ENCODE peak calls at places on chromosomes 16 and 17, in ten cellular contexts. Z is IMR-90; V is endodermal cell; H is A549; I is GM12878; L is AG04450; N is effector memory CD4-positive, alpha-beta T cell; W is HCT116; S is neuronal stem cell; Y is colonic mucosa. E is an unnamed sample.

GRCh38 chr17:3827124-3827773 is 18.8 kb downstream of the NCBP3 start:
- DNase-seq in V (peak; percentile 94), W (peak; percentile 58), H (peak; percentile 75), Y (peak; percentile 69), Z (peak; percentile 66), I (no peak), L (no peak), N (peak; percentile 22), S (peak; percentile 54), E (peak; percentile 43)

GRCh38 chr16:8855051-8855786 is 13.6 kb downstream of the CARHSP1 start:
- DNase-seq in S (no peak), Z (no peak), I (no peak), H (no peak), W (no peak), Y (peak; percentile 20), V (no peak), L (no peak), N (no peak), E (no peak)

GRCh38 chr17:6570731-6571465 is 14.5 kb upstream of the PITPNM3 start:
- DNase-seq in H (no peak), Z (no peak), N (no peak), W (no peak), I (no peak), V (peak; percentile 41), L (no peak), S (peak; percentile 76), Y (no peak), E (no peak)

GRCh38 chr17:78412403-78412802 is 34.0 kb downstream of the PGS1 start:
- DNase-seq in I (no peak), N (no peak), W (no peak), Z (peak; percentile 36), V (no peak), L (no peak), H (peak; percentile 58), S (no peak), Y (no peak), E (no peak)

GRCh38 chr16:28915181-28915580 is 9.9 kb downstream of the RABEP2 start:
- DNase-seq in Z (peak; percentile 76), V (no peak), H (no peak), W (no peak), N (no peak), S (no peak), Y (no peak), I (no peak), L (no peak), E (no peak)

GRCh38 chr17:3911271-3912053 is 4.8 kb downstream of the P2RX1 start:
- DNase-seq in L (no peak), H (no peak), Y (peak; percentile 44), N (peak; percentile 61), V (peak; percentile 72), W (no peak), Z (no peak), I (peak; percentile 89), S (no peak), E (no peak)

GRCh38 chr16:59697236-59697635 is 963.1 kb upstream of the GOT2 start:
- DNase-seq in V (no peak), Z (no peak), S (no peak), W (no peak), L (no peak), H (no peak), N (no peak), Y (no peak), I (no peak), E (peak; percentile 17)

GRCh38 chr17:49198206-49198605 is 12.2 kb downstream of the GNGT2 start:
- DNase-seq in Y (no peak), N (no peak), Z (no peak), W (no peak), V (no peak), H (no peak), S (no peak), L (no peak), I (no peak), E (no peak)

GRCh38 chr17:78789149-78789662 is 7.1 kb upstream of the CYTH1 start:
- DNase-seq in L (no peak), S (no peak), H (no peak), W (no peak), I (no peak), Z (no peak), N (no peak), Y (no peak), V (no peak), E (no peak)

DNA sequence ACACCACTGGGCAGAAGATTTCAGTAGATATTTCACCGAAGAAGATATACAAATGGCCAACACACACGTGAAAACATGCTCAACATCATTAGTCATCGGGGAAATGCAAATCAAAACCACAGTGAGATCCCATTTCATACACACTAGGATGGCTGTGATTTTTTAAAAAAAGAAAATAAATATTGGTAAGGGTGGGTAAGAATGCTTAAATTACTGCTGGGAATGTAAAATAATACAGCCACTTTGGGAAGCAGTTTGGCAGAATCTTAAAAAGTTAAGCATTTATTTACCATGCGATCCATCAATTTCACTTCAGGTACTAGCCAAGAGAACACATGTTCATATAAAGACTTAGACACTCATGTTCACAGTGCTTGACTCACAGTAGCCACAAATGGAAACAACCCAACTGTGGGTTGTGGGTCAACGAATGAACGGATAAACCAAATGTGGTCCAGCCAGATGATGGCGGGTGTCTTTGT is 6.5 kb upstream of the C16orf74 start:
- DNase-seq in S (no peak), Y (no peak), W (no peak), I (peak; percentile 57), N (no peak), V (no peak), H (no peak), Z (peak; percentile 89), L (peak; percentile 67), E (peak; percentile 58)
- H3K27ac ChIP-seq in S (no peak overlapping the region), Y (no peak overlapping the region), W (no peak overlapping the region), I (peak overlapping the region; percentile 87), N (no peak overlapping the region), V (no peak overlapping the region), H (no peak overlapping the region), Z (peak overlapping the region; percentile 23), L (no peak overlapping the region), E (no peak overlapping the region)

DNA sequence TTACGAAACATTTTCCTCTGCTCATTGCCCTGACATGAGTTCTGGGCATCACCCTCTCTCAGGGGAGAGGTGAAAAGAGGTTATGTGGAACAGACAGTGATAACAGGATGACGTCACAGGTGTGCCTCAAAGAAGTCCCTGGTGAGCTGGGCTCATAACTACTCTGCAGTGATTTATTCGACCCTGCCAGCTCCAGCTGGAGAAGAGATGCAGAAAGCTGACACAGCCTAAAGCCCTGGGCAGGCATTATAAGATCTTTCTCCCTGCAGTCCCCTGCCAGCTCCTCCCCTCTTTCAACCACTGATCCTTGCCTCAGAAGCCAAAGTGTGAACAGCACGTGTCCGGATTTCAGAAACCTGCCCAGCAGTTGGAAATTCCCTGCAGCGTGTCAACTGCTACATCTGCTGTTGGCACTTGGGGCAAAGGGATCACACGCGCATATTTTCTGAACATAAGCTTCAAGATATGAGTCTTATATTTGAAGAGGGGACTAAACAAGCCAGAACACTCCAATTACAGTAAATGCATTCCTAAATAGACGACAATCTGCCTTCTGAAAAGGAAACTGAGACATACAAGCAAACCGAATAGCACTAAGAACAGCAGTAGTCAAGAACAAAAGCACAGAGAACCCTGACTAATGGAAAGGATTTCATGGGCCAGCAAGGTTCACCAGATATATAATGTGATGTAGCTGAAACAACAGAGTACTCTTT is 80.5 kb downstream of the SMG6 start:
- DNase-seq in I (peak; percentile 81), N (peak; percentile 65), W (no peak), H (no peak), V (no peak), L (no peak), S (no peak), Z (peak; percentile 80), Y (peak; percentile 44), E (peak; percentile 74)
- H3K27ac ChIP-seq in I (peak overlapping the region; percentile 87), N (peak overlapping the region; percentile 42), W (no peak overlapping the region), H (no peak overlapping the region), V (peak overlapping the region; percentile 68), L (peak overlapping the region; percentile 40), S (no peak overlapping the region), Z (peak overlapping the region; percentile 29), Y (peak overlapping the region; percentile 5), E (peak overlapping the region; percentile 79)

GRCh38 chr16:81712681-81713080 is 66.4 kb upstream of the PLCG2 start:
- DNase-seq in N (no peak), S (no peak), Y (no peak), L (no peak), V (no peak), W (no peak), I (no peak), H (no peak), Z (no peak), E (no peak)

GRCh38 chr16:81713295-81713772 is 65.8 kb upstream of the PLCG2 start:
- DNase-seq in H (no peak), Y (no peak), I (no peak), N (no peak), W (no peak), S (no peak), Z (no peak), L (no peak), V (peak; percentile 66), E (no peak)

GRCh38 chr16:81713796-81714195 is 65.3 kb upstream of the PLCG2 start:
- DNase-seq in N (no peak), L (no peak), I (no peak), V (peak; percentile 61), H (no peak), S (no peak), W (no peak), Z (no peak), Y (no peak), E (no peak)

GRCh38 chr16:81710596-81710995 is 68.5 kb upstream of the PLCG2 start:
- DNase-seq in I (no peak), V (peak; percentile 78), N (no peak), Z (no peak), L (no peak), S (peak; percentile 48), Y (no peak), W (no peak), H (peak; percentile 36), E (no peak)

GRCh38 chr16:81711609-81712329 is 67.3 kb upstream of the PLCG2 start:
- DNase-seq in Y (no peak), I (no peak), H (peak; percentile 92), Z (peak; percentile 92), W (peak; percentile 86), V (peak; percentile 93), S (no peak), L (peak; percentile 66), N (no peak), E (peak; percentile 70)
- H3K27ac ChIP-seq in Y (peak overlapping the region; percentile 34), I (no peak overlapping the region), H (peak overlapping the region; percentile 97), Z (peak overlapping the region; percentile 24), W (no peak overlapping the region), V (peak overlapping the region; percentile 80), S (no peak overlapping the region), L (no peak overlapping the region), N (no peak overlapping the region), E (no peak overlapping the region)

DNA sequence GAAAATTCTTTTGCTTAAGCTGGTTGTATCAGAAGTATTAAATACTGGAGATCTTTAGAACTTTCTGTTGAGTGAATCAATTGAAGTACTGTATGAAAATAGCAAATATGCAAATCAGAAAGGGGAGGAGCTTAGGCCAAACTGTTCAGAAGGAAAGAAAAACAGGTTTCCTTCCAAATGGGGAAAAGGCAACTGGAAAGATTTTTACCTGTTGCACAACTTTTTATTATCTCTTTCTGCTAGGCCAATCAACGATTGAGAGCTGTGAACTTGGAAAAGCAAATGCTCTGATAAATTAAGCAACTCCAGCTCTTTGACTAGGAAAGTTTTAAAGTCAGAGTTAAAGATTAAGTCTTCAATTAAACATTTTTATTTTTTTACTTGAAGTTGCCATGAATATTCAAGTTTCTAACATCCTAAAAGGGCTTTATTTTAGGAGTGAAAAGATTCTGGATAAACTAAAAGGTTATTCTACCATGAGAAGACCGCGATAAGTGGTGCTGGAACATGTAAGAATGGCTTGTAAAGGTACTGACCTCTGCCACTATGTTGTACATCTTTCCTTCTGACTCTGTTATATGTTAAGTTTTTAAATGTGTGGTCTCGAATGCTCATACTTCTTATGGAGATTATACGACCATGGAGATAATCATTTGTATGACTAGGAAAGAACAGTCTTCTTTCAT is 16.5 kb downstream of the DCUN1D3 start:
- DNase-seq in I (no peak), Y (no peak), N (no peak), S (no peak), Z (no peak), L (no peak), V (no peak), W (no peak), H (no peak), E (no peak)
- H3K27ac ChIP-seq in I (no peak overlapping the region), Y (peak overlapping the region; percentile 3), N (no peak overlapping the region), S (no peak overlapping the region), Z (no peak overlapping the region), L (no peak overlapping the region), V (no peak overlapping the region), W (no peak overlapping the region), H (no peak overlapping the region), E (no peak overlapping the region)